ENCODE peak calls at places on chromosome 5, in six cellular contexts. I is RWPE2, T is fibroblast of lung, O is cardiac muscle cell, D is aorta, W is esophagus squamous epithelium. A is an unnamed sample. For H3K9me3, the result is how much of the 10 kb centered on the place peaks cover.

GRCh38 chr5:9523090-9523813 is 22.6 kb downstream of the SEMA5A start:
- DNase-seq in I (no peak), T (no peak), O (no peak), D (no peak), W (no peak), A (no peak)

GRCh38 chr5:6686916-6687409 is 26.3 kb upstream of the TENT4A start:
- DNase-seq in I (no peak), T (peak), O (peak), D (no peak), W (no peak), A (no peak)

GRCh38 chr5:58069016-58069705 is 390.7 kb downstream of the PLK2 start:
- DNase-seq in I (peak), T (no peak), O (no peak), D (no peak), W (no peak), A (no peak)

GRCh38 chr5:54243483-54244080 is 66.8 kb downstream of the ARL15 start:
- DNase-seq in I (no peak), T (peak), O (peak), D (no peak), W (no peak), A (no peak)

GRCh38 chr5:160665460-160665859 is 186.6 kb downstream of the ATP10B start:
- DNase-seq in I (no peak), T (no peak), O (no peak), D (no peak), W (no peak), A (no peak)

GRCh38 chr5:149445739-149446369 is 66.8 kb upstream of the IL17B start:
- DNase-seq in I (no peak), T (peak), O (no peak), D (no peak), W (no peak), A (no peak)

GRCh38 chr5:55597014-55597981 is 62.5 kb upstream of the PLPP1 start:
- DNase-seq in I (no peak), T (peak), O (no peak), D (peak), W (no peak), A (no peak)

GRCh38 chr5:131644822-131645221 is 9.8 kb upstream of the RAPGEF6 start:
- DNase-seq in I (no peak), T (peak), O (no peak), D (no peak), W (no peak), A (no peak)

GRCh38 chr5:78927657-78928282 is 57.3 kb downstream of the ARSB start:
- DNase-seq in I (no peak), T (no peak), O (no peak), D (no peak), W (no peak), A (no peak)

GRCh38 chr5:138569759-138570158 is 5.4 kb downstream of the HSPA9 start:
- DNase-seq in I (no peak), T (peak), O (no peak), D (no peak), W (no peak), A (no peak)

GRCh38 chr5:94524841-94525697 is 93.3 kb downstream of the KIAA0825 start:
- DNase-seq in I (no peak), T (peak), O (peak), D (no peak), W (no peak), A (no peak)

GRCh38 chr5:31581498-31582099 is 49.5 kb downstream of the C5orf22 start:
- DNase-seq in I (no peak), T (peak), O (peak), D (no peak), W (no peak), A (no peak)

GRCh38 chr5:9451017-9451416 is 94.9 kb downstream of the SEMA5A start:
- DNase-seq in I (no peak), T (no peak), O (no peak), D (no peak), W (no peak), A (no peak)

GRCh38 chr5:123755587-123756324 is 243.8 kb downstream of the CSNK1G3 start:
- DNase-seq in I (no peak), T (peak), O (no peak), D (no peak), W (no peak), A (no peak)

GRCh38 chr5:60185230-60186104 is 291.9 kb upstream of the PDE4D start:
- DNase-seq in I (no peak), T (no peak), O (no peak), D (no peak), W (no peak), A (no peak)

GRCh38 chr5:132098151-132098594 is 24.6 kb downstream of the CSF2 start:
- DNase-seq in I (no peak), T (no peak), O (no peak), D (no peak), W (no peak), A (no peak)

GRCh38 chr5:69492391-69493234 is at the start of gene OCLN:
- DNase-seq in I (peak), T (no peak), O (peak), D (no peak), W (no peak), A (no peak)

GRCh38 chr5:79560774-79561524 is 47.0 kb upstream of the HOMER1 start:
- DNase-seq in I (no peak), T (peak), O (no peak), D (no peak), W (no peak), A (no peak)

GRCh38 chr5:8865686-8866374 is 680.0 kb downstream of the SEMA5A start:
- DNase-seq in I (no peak), T (no peak), O (no peak), D (no peak), W (no peak), A (no peak)

GRCh38 chr5:58544195-58544594 is 38.7 kb upstream of the RAB3C start:
- DNase-seq in I (no peak), T (no peak), O (no peak), D (no peak), W (no peak), A (no peak)

GRCh38 chr5:115607935-115608334 is 5.7 kb upstream of the TICAM2 start:
- DNase-seq in I (no peak), T (no peak), O (no peak), D (no peak), W (no peak), A (no peak)

GRCh38 chr5:81936750-81937149 is 35.1 kb upstream of the ATG10 start:
- DNase-seq in I (no peak), T (no peak), O (no peak), D (no peak), W (no peak), A (no peak)

DNA sequence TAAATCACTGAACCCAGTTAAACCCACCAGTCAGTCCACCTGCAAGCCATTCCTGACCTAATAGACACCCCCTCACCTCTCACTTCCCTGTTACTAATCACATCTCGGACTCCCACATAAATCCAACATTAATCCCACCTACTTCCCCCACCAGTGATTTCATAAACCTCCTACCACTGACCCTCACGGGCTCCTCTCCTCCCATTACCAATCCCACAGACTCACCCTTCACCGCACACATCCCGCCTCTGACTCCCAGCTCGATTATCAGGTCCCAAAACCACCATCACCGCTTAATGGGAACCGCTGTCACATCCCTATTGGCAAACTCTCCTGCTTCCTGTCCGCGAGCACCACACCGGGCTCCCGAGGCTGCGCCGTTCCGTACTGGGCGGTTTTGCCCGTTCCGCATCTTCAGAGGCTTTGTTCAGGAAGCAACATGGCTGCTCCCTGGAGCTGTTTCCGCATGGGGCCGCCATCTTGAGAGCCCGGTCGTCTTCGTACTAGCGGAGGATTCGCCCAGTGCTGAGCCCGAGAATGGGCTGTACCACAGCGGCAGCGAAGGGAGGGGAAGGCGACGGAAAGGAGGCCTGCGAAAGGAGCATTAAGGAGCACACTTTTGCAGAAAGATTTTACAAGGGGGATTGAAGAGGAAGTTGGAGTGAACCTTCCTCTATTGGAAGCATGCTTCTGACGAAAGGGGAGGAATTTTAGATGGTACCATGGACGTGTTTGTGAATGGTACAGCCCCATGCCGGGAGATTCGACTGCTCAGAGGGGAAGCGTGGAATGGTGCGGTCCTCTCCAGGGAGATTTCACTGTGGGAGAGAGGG is at the start of gene ZNF300:
- DNase-seq in I (peak), T (peak), O (peak), D (peak), W (peak), A (no peak)
- H3K9me3 ChIP-seq in I (under half), T (under half), O (under half), D (under half), W (half or more), A (under half)

DNA sequence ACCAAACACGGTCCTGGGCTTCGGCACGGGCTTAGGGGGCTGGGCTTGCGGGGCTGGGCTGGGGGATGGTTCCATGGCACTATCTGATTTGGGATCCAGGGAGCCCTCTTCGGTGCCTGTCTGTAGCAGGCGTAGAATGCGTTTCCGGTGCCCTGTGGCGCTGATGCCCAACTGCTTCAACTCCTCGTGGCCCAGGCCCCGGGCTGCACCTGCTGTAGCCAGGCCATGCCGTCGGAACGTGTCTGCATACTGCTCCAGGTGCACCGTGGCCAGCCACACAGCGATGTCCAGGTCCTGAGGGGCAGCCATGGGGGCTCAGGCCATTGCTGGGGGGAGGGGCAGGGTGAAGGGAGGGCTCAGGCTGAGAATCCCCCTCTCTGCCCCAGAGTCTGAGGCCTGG is 1.9 kb downstream of the ARAP3 start:
- DNase-seq in I (no peak), T (no peak), O (no peak), D (no peak), W (no peak), A (no peak)
- H3K4me3 ChIP-seq in I (no peak), T (no peak), O (no peak), D (no peak), W (peak), A (no peak)

DNA sequence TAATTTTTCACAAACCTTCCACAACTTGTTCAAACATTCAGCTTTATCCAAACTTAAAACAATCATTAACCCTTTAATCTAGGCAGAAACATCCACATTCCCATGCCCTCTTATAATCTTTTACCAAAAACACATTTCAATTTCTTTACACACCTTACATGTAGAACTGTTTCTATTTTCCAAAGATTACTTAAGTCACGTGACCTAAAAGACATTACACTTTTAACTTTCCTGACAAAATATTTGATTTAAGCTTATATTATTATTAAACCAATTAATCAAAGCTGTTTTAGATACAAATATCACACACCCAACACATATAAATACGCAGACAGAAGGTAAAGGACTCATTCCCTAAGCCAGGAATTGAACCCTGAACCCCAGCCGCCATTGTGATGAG is 21.0 kb upstream of the MRPS30 start:
- DNase-seq in I (no peak), T (no peak), O (no peak), D (no peak), W (no peak), A (no peak)
- H3K9me3 ChIP-seq in I (under half), T (under half), O (under half), D (under half), W (under half), A (under half)

GRCh38 chr5:125032286-125032685 is 285.8 kb upstream of the ZNF608 start:
- DNase-seq in I (no peak), T (peak), O (no peak), D (no peak), W (no peak), A (no peak)
- H3K4me3 ChIP-seq in I (no peak), T (no peak), O (no peak), D (no peak), W (no peak), A (no peak)

GRCh38 chr5:179184521-179185050 is 124.4 kb downstream of the ZNF354C start:
- DNase-seq in I (no peak), T (no peak), O (no peak), D (no peak), W (no peak), A (no peak)

GRCh38 chr5:179185256-179186091 is 125.3 kb downstream of the ZNF354C start:
- DNase-seq in I (no peak), T (no peak), O (peak), D (no peak), W (no peak), A (no peak)

GRCh38 chr5:179186801-179187200 is 126.6 kb downstream of the ZNF354C start:
- DNase-seq in I (no peak), T (no peak), O (no peak), D (no peak), W (no peak), A (no peak)

GRCh38 chr5:179187229-179187678 is 127.1 kb downstream of the ZNF354C start:
- DNase-seq in I (no peak), T (no peak), O (no peak), D (no peak), W (no peak), A (no peak)

DNA sequence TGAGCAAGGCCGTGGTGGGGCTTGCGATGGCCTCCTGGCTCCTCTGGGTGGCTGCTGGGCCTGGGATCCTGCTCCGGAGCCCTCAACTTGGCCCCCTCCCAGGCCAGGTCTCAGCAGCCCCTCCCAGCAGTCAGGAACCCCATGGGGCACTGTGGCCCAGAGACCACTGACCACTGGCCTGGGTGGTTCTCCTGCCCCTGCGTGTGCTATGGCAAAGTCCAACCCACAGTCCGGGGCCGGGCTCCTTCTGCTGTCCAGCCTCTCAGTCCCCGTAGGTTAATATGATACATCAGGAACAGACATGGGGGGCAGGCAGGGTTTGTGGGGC is 125.9 kb downstream of the ZNF354C start:
- DNase-seq in I (no peak), T (no peak), O (no peak), D (no peak), W (no peak), A (no peak)
- H3K9me3 ChIP-seq in I (under half), T (under half), O (under half), D (under half), W (under half), A (under half)

DNA sequence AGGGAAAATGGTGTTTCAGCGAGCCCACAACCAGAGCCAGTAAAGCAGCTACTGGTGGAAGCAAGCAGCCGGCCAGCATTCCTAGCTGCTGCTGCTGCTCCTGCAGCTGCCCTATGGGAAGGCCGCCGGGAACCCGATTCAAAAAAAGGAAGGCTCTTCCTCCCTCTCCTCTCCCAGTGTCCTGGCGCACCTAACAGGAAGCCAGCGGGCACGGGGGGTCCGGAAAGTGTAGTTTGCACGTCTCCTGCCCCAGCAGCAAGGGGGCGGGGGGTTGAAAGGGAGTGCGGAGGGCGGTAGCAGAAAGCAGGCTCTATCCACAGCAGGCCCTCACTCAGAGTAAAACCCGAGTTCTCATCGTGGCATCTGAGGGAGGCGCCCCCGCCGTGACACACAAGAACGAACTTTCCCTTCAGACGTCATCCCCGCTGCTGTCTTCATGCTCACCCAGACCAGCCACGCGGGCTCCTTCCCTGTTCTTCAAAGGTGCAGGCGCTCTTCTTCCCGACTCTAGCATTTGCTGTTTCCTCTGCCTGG is 16.5 kb downstream of the GRXCR2 start:
- DNase-seq in I (no peak), T (peak), O (peak), D (peak), W (no peak), A (no peak)
- H3K4me3 ChIP-seq in I (no peak), T (no peak), O (no peak), D (no peak), W (peak), A (no peak)

DNA sequence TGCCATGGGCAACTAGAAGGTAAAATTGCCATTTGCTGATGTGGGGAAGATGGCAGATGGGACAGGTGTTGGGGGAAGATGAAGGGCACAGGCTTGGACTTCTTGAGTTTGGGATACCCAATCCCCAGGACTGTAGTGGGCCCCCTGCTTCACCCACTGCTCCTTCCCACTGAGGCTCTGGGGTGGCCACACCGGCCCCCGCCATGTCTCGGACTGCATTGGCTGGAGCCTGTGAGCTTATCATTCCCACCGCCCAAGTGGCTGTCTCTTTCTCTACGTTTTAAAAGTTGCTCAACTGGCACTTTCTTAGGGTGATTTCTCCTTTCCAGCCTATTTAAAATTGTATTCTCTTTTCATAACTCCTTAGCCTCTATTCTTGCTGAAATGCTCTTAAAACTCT is 730.0 kb upstream of the ADAMTS16 start:
- DNase-seq in I (no peak), T (no peak), O (no peak), D (no peak), W (no peak), A (no peak)
- H3K9me3 ChIP-seq in I (under half), T (under half), O (under half), D (under half), W (under half), A (under half)

GRCh38 chr5:140725799-140726471 is 25.7 kb downstream of the ZMAT2 start:
- DNase-seq in I (peak), T (peak), O (peak), D (peak), W (no peak), A (peak)
- H3K4me3 ChIP-seq in I (peak), T (peak), O (peak), D (no peak), W (no peak), A (peak)

DNA sequence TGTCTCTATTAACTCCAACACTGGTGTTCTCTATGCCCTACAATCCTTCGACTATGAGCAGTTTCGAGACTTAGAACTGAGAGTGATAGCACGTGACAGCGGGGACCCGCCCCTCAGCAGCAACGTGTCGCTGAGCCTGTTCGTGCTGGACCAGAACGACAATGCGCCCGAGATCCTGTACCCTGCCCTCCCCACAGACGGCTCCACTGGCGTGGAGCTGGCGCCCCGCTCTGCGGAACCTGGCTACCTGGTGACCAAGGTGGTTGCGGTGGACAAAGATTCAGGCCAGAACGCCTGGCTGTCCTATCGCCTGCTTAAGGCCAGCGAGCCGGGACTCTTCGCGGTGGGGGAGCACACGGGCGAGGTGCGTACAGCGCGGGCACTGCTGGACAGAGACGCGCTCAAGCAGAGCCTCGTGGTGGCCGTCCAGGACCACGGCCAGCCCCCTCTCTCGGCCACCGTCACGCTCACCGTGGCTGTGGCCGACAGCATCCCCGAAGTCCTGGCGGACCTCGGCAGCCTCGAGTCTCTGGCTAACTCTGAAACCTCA is 2.0 kb downstream of the PCDHGA11 start:
- DNase-seq in I (no peak), T (no peak), O (no peak), D (no peak), W (no peak), A (no peak)
- H3K9me3 ChIP-seq in I (half or more), T (under half), O (under half), D (under half), W (half or more), A (under half)

GRCh38 chr5:146719179-146719578 is 159.4 kb downstream of the PPP2R2B start:
- DNase-seq in I (no peak), T (no peak), O (no peak), D (no peak), W (no peak), A (no peak)
- H3K4me3 ChIP-seq in I (no peak), T (no peak), O (no peak), D (no peak), W (no peak), A (no peak)

A was measured in effector memory CD4-positive, alpha-beta T cell.